ENCODE peak calls at places on chromosomes 16 and 17, in four cellular contexts. D, E, I and Q are unnamed samples.

GRCh38 chr17:36592316-36592710 is 634 bp downstream of the DHRS11 start:
- DNase-seq in D (peak; percentile 54), E (no peak), I (no peak), Q (no peak)

GRCh38 chr17:66654341-66654740 is 180.6 kb upstream of the CACNG5 start:
- DNase-seq in D (no peak), E (no peak), I (no peak), Q (no peak)

GRCh38 chr17:8965394-8966168 is at the start of gene PIK3R5:
- DNase-seq in D (peak; percentile 77), E (peak; percentile 93), I (peak; percentile 69), Q (no peak)

GRCh38 chr16:30377812-30378235 is 3.2 kb downstream of the MYL11 start:
- DNase-seq in D (no peak), E (peak; percentile 65), I (no peak), Q (peak; percentile 55)

GRCh38 chr16:49513040-49513439 is 139.4 kb downstream of the C16orf78 start:
- DNase-seq in D (peak; percentile 58), E (no peak), I (no peak), Q (no peak)

GRCh38 chr16:82788919-82789318 is 162.2 kb downstream of the CDH13 start:
- DNase-seq in D (no peak), E (no peak), I (no peak), Q (no peak)

GRCh38 chr17:77214743-77215142 is 74.0 kb downstream of the SEC14L1 start:
- DNase-seq in D (no peak), E (no peak), I (no peak), Q (no peak)

GRCh38 chr17:80625627-80626026 is 81.0 kb downstream of the RPTOR start:
- DNase-seq in D (no peak), E (no peak), I (no peak), Q (no peak)

GRCh38 chr16:11303405-11304138 is 22.4 kb upstream of the PRM1 start:
- DNase-seq in D (peak; percentile 23), E (no peak), I (no peak), Q (no peak)

GRCh38 chr16:62036101-62036806 is at the start of gene CDH8:
- DNase-seq in D (no peak), E (no peak), I (no peak), Q (no peak)

GRCh38 chr16:68309798-68310197 is 948 bp downstream of the SLC7A6OS start:
- DNase-seq in D (no peak), E (no peak), I (no peak), Q (no peak)

GRCh38 chr16:68311316-68311620 is 449 bp downstream of the PRMT7 start:
- DNase-seq in D (no peak), E (no peak), I (no peak), Q (no peak)

GRCh38 chr16:68310441-68311315 is at the start of the genes PRMT7 and SLC7A6OS:
- DNase-seq in D (peak; percentile 94), E (peak; percentile 97), I (peak; percentile 89), Q (peak; percentile 65)

GRCh38 chr16:68300736-68301459 is 9.8 kb downstream of the SLC7A6OS start:
- DNase-seq in D (no peak), E (no peak), I (no peak), Q (no peak)

DNA sequence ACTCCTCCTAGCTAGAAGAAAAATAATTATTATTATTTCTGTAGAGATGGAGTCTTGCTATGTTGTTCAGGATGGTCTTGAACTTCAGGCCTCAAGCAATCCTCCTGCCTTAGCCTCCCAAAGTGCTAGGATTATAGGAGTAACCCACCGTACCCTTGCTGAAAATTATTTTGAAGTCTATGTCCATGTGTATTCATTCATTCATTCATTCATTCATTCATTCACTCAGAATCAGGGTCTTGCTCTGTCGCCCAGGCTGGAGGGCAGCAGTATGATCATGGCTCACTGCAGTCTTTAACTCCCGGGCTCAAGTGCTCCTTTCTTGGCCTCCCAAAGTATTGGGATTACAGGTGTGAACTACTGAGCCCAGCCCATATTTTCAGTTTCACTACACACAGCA is 4.1 kb downstream of the SLC7A6OS start:
- DNase-seq in D (no peak), E (no peak), I (no peak), Q (no peak)
- TF ChIP-seq SPI1 in D (no peak), E (no peak), I (no peak), Q (no peak)

GRCh38 chr17:6286239-6286638 is 148.7 kb downstream of the AIPL1 start:
- DNase-seq in D (peak; percentile 34), E (no peak), I (no peak), Q (no peak)

DNA sequence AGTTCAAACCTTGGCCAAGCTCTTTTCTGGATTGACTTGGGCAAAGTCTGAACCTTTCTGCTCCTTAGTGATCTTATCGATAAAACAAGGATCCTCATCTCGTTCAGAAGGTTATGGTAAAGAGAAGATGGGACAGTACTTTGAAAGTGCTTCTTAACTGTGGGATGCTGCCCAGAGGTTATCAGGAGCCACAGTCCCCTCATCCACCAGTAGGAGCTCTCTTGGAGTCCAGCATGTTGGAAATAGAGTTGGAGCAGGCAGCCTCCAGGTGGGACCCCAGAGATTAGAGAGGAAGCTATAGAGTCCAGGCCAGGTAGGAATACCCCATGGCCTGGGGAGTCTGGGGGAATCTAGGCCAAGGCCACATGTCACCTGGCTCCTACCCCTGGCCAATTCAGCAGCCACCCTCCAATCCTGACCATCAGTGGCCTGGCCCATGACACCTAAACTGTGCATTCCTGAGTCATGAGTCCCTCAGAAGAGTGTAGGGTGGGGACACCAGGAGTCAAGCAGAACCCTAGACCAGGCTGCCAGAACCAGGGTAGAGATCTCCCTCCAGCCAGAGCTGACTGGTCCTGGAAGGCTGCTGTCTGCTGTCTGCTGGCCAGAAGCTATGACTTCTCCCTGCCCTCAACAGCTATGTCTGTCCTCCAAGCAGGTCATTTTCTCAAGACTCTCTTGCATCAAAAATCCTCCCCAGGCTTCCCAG is 144.3 kb downstream of the AIPL1 start:
- DNase-seq in D (no peak), E (no peak), I (no peak), Q (no peak)
- TF ChIP-seq SPI1 in D (no peak), E (no peak), I (no peak), Q (no peak)

DNA sequence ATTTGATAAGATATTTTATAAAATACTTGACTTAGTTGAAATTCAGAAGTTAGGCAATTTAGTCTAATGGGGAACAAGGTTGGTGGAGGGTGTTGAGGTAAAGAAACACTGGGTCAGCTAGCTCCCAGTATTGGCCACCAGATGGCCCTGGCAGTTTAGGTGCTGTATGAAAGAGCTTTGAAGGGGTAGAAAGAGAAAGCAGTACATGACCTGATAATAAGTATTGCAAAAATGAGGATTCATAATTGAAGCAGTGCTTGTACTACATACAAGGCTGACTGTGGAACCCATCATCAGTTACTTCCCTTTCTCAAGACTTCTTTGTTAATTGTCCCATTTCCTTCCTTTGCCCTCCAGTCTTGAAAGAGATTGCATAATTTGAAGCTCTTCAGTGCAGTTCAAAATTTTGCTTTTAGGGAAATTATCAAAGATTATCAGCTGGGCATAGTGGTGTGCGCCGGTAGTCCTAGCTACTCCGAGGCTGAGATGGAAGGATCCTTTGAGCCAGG is 29.4 kb downstream of the TANC2 start:
- DNase-seq in D (peak; percentile 46), E (no peak), I (peak; percentile 82), Q (no peak)
- TF ChIP-seq SPI1 in D (no peak), E (no peak), I (peak; percentile 60), Q (no peak)

GRCh38 chr17:64150237-64151015 is 20.5 kb upstream of the ERN1 start:
- DNase-seq in D (no peak), E (no peak), I (no peak), Q (no peak)
- TF ChIP-seq SPI1 in D (no peak), E (no peak), I (no peak), Q (no peak)

DNA sequence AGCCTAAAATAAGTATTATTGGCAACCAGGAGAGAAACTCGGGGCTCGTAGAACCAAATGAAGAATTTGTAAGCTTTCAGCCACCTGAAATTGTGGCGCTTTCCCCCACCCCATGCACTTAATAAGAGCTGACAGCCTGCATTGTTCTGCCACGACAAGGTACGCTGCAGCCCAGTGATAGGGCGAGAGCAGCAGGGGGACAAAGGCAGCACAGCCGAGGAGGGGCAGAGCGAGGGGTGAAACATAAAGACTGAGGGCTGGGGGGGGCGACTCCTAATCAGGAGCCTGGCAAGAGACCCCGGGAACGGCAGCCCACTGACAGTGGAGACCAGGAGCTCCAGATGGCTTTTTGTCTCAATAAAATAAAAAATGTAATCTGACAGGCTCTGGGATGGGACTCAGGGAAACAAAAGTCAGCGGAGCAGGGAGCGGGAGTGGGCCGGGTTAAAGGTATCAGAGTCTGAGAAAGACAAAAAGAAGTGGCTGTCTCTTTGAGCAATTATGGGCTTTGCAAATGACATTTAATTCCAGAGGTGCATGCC is 17.3 kb upstream of the CCDC182 start:
- DNase-seq in D (no peak), E (no peak), I (no peak), Q (no peak)
- TF ChIP-seq SPI1 in D (no peak), E (no peak), I (no peak), Q (no peak)